ENCODE peak calls at places on chromosome 19, in nine cellular contexts. A is A549; O is body of pancreas; W is CD8-positive, alpha-beta memory T cell; I is fibroblast of lung; P is upper lobe of right lung; Y is IMR-90; C is lower leg skin; M is esophagus muscularis mucosa. B is an unnamed sample.

GRCh38 chr19:10518444-10519361 is 1.5 kb upstream of the S1PR5 start:
- DNase-seq in P (no peak), A (no peak), O (peak; percentile 63), I (no peak), M (no peak), Y (no peak), W (peak; percentile 56), C (no peak), B (no peak)

GRCh38 chr19:3142292-3142670 is 6.4 kb downstream of the GNA15 start:
- DNase-seq in A (peak; percentile 65), C (peak; percentile 45), W (no peak), M (no peak), P (no peak), Y (peak; percentile 87), I (peak; percentile 77), O (no peak), B (peak; percentile 84)

GRCh38 chr19:51546650-51547396 is 15.4 kb upstream of the SIGLEC6 start:
- DNase-seq in I (no peak), P (no peak), C (no peak), M (no peak), Y (peak; percentile 9), W (no peak), O (no peak), A (no peak), B (no peak)

GRCh38 chr19:51458051-51458645 is at the start of gene SIGLEC8:
- DNase-seq in A (no peak), W (no peak), M (no peak), C (no peak), Y (no peak), O (no peak), P (no peak), I (no peak), B (no peak)

GRCh38 chr19:38544569-38545315 is 73.0 kb downstream of the MAP4K1 start:
- DNase-seq in Y (peak; percentile 5), O (no peak), A (no peak), I (no peak), M (no peak), P (no peak), W (peak; percentile 60), C (no peak), B (no peak)

GRCh38 chr19:27676877-27677276 is 1536.1 kb downstream of the UQCRFS1 start:
- DNase-seq in Y (no peak), P (no peak), M (no peak), I (no peak), W (no peak), A (no peak), O (no peak), C (no peak), B (no peak)

GRCh38 chr19:1811942-1812425 is at the start of gene ATP8B3:
- DNase-seq in C (no peak), M (no peak), Y (no peak), A (no peak), P (no peak), I (no peak), O (no peak), W (no peak), B (no peak)

GRCh38 chr19:43362179-43362578 is 8.7 kb downstream of the CD177 start:
- DNase-seq in A (no peak), I (no peak), Y (peak; percentile 64), O (no peak), P (no peak), C (no peak), M (no peak), W (no peak), B (no peak)

GRCh38 chr19:34578173-34578572 is 96.6 kb downstream of the WTIP start:
- DNase-seq in M (peak; percentile 74), O (no peak), C (no peak), P (no peak), I (no peak), A (no peak), Y (no peak), W (no peak), B (no peak)

GRCh38 chr19:50500060-50500752 is 10.8 kb downstream of the JOSD2 start:
- DNase-seq in P (no peak), Y (no peak), O (no peak), I (no peak), W (no peak), M (no peak), C (no peak), A (peak; percentile 50), B (no peak)

GRCh38 chr19:10756371-10756770 is 38.5 kb downstream of the DNM2 start:
- DNase-seq in A (no peak), C (no peak), Y (no peak), W (no peak), I (no peak), P (no peak), O (no peak), M (no peak), B (no peak)

GRCh38 chr19:29665826-29666633 is 769 bp downstream of the PLEKHF1 start:
- DNase-seq in P (peak; percentile 67), O (peak; percentile 37), M (no peak), Y (peak; percentile 66), W (peak; percentile 28), C (no peak), I (peak; percentile 80), A (no peak), B (peak; percentile 36)

GRCh38 chr19:21571316-21571715 is 65.9 kb downstream of the ZNF429 start:
- DNase-seq in W (no peak), P (no peak), M (peak; percentile 91), C (no peak), I (no peak), Y (no peak), O (no peak), A (no peak), B (no peak)

GRCh38 chr19:2481466-2481865 is 5.5 kb downstream of the GADD45B start:
- DNase-seq in Y (no peak), O (no peak), I (no peak), C (no peak), M (no peak), W (no peak), A (no peak), P (no peak), B (no peak)

GRCh38 chr19:39428309-39429112 is 7.2 kb downstream of the RPS16 start:
- DNase-seq in A (peak; percentile 94), M (no peak), I (peak; percentile 95), W (no peak), P (peak; percentile 78), O (peak; percentile 43), Y (peak; percentile 96), C (no peak), B (no peak)

GRCh38 chr19:10815969-10816635 is 19.9 kb downstream of the TMED1 start:
- DNase-seq in C (no peak), P (no peak), I (no peak), W (no peak), M (no peak), Y (peak; percentile 14), O (no peak), A (no peak), B (no peak)

GRCh38 chr19:55353356-55353802 is 1.1 kb downstream of the COX6B2 start:
- DNase-seq in M (no peak), A (no peak), I (no peak), O (no peak), Y (no peak), W (no peak), C (no peak), P (no peak), B (no peak)
- H3K4me3 ChIP-seq in M (peak overlapping the region; percentile 63), A (peak overlapping the region; percentile 50), I (peak overlapping the region; percentile 43), O (peak overlapping the region; percentile 5), Y (peak overlapping the region; percentile 65), W (peak overlapping the region; percentile 47), C (no peak overlapping the region), P (peak overlapping the region; percentile 46), B (peak overlapping the region; percentile 44)

GRCh38 chr19:18460900-18461299 is 23.0 kb upstream of the ISYNA1 start:
- DNase-seq in M (no peak), C (no peak), W (no peak), Y (no peak), A (no peak), I (no peak), O (no peak), P (no peak), B (no peak)

GRCh38 chr19:18457478-18458331 is 19.8 kb upstream of the ISYNA1 start:
- DNase-seq in O (no peak), C (no peak), M (no peak), P (no peak), A (no peak), I (no peak), W (no peak), Y (no peak), B (no peak)

GRCh38 chr19:18456974-18457373 is 19.0 kb upstream of the ISYNA1 start:
- DNase-seq in P (no peak), A (no peak), M (no peak), Y (no peak), W (no peak), I (no peak), C (no peak), O (no peak), B (no peak)

GRCh38 chr19:18461471-18461870 is 23.5 kb upstream of the ISYNA1 start:
- DNase-seq in W (no peak), I (no peak), A (no peak), P (no peak), C (no peak), O (no peak), M (no peak), Y (no peak), B (no peak)

DNA sequence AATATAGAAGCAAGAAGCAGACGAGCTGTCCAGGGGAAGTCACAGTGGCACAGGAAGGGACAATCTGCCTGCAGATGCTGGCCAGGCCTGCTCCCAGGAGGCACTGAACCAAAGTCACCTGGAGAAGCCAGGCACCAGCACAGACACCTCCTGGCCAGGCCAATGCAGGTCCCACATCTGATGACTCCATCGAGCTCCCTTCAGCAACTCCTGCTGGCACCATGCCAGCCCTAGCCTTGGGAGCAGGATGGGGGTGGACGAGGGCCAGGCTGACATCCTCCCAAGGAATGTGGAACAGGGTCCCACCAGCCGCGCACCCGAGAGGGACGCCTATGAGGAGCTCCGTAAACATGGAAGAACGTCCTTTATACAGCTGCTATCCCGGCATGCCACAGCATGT is 22.4 kb upstream of the ISYNA1 start:
- DNase-seq in A (no peak), O (peak; percentile 55), Y (peak; percentile 86), P (no peak), I (peak; percentile 84), M (peak; percentile 94), C (peak; percentile 56), W (no peak), B (peak; percentile 85)
- H3K4me3 ChIP-seq in A (no peak overlapping the region), O (no peak overlapping the region), Y (no peak overlapping the region), P (no peak overlapping the region), I (peak overlapping the region; percentile 10), M (peak overlapping the region; percentile 16), C (no peak overlapping the region), W (no peak overlapping the region), B (no peak overlapping the region)

DNA sequence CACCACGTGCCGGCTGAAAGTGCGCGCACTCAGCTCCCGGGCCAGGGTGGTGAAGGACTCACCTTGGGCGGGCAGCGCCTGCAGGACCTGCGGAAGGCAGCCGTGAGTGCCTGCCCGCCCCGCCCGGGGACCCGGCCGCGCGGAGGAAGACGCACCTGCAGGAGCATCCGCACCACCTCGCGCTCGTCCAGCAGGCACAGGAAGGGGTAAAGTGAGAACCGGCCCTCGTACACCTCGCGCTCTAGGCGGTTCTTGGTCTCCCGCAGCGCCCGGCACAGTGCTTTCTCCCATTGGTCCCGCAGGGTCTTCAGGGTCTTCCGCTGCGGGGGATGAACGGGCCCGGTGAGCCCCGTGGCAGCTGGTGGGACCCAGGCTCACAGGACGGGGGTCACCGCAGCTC is 10.7 kb downstream of the POLRMT start:
- DNase-seq in P (no peak), C (no peak), Y (no peak), O (no peak), I (no peak), M (no peak), A (no peak), W (no peak), B (no peak)
- H3K4me3 ChIP-seq in P (no peak overlapping the region), C (no peak overlapping the region), Y (no peak overlapping the region), O (no peak overlapping the region), I (no peak overlapping the region), M (no peak overlapping the region), A (no peak overlapping the region), W (no peak overlapping the region), B (no peak overlapping the region)

GRCh38 chr19:41427647-41428480 is 690 bp upstream of the B3GNT8 start:
- DNase-seq in C (no peak), I (peak; percentile 27), O (peak; percentile 38), Y (no peak), A (no peak), M (no peak), W (peak; percentile 70), P (peak; percentile 80), B (peak; percentile 24)
- H3K4me3 ChIP-seq in C (no peak overlapping the region), I (peak overlapping the region; percentile 4), O (no peak overlapping the region), Y (no peak overlapping the region), A (no peak overlapping the region), M (peak overlapping the region; percentile 71), W (peak overlapping the region; percentile 59), P (peak overlapping the region; percentile 68), B (peak overlapping the region; percentile 62)

B was measured in epithelial cell of esophagus.